ENCODE peak calls at places on chromosomes 11 and 22, in four cellular contexts. G, N, O and W are unnamed samples.

GRCh38 chr11:78111298-78111697 is 28.1 kb downstream of the ALG8 start:
- DNase-seq in G (no peak), N (no peak), O (no peak), W (no peak)

GRCh38 chr11:113778111-113778910 is 1.3 kb upstream of the CLDN25 start:
- DNase-seq in G (no peak), N (peak), O (peak), W (peak)

GRCh38 chr22:38316340-38317236 is 645 bp downstream of the CSNK1E start:
- DNase-seq in G (no peak), N (peak), O (peak), W (peak)

GRCh38 chr11:116501728-116502127 is 271.1 kb downstream of the BUD13 start:
- DNase-seq in G (no peak), N (no peak), O (no peak), W (no peak)

GRCh38 chr11:19595840-19596751 is 116.5 kb upstream of the NAV2 start:
- DNase-seq in G (no peak), N (peak), O (peak), W (peak)

GRCh38 chr11:112794321-112794720 is 166.9 kb upstream of the NCAM1 start:
- DNase-seq in G (no peak), N (peak), O (no peak), W (no peak)

GRCh38 chr11:34204396-34205279 is 99.2 kb downstream of the NAT10 start:
- DNase-seq in G (no peak), N (no peak), O (peak), W (no peak)

GRCh38 chr11:110147965-110148709 is 54.9 kb downstream of the ZC3H12C start:
- DNase-seq in G (no peak), N (peak), O (peak), W (peak)

GRCh38 chr11:33444835-33445594 is 187.8 kb downstream of the HIPK3 start:
- DNase-seq in G (no peak), N (no peak), O (peak), W (no peak)